ENCODE peak calls at places on chromosomes 7 and 10, in nine cellular contexts. S is spleen; E is tibial artery; O is iris pigment epithelial cell; J is Right ventricle myocardium superior; C is ACHN; I is stimulated activated CD4-positive, alpha-beta T cell treated with anti-CD3 and anti-CD28 coated beads, Interleukin-12 subunit alpha, Interleukin-12 subunit beta, amount 100 ng/mL, for 48 hours; L is H7; U is transverse colon. P is an unnamed sample.

GRCh38 chr7:148515728-148516715 is 74.5 kb upstream of the C7orf33 start:
- DNase-seq in C (no peak), J (no peak), E (no peak), O (no peak), I (no peak), S (no peak), L (no peak), U (no peak), P (no peak)

GRCh38 chr7:71868797-71869196 is 543.3 kb downstream of the CALN1 start:
- DNase-seq in O (peak), I (no peak), S (no peak), J (no peak), E (no peak), C (peak), L (no peak), U (no peak), P (no peak)

GRCh38 chr10:23217471-23217870 is 25.4 kb downstream of the PTF1A start:
- DNase-seq in C (no peak), O (no peak), U (no peak), S (no peak), I (no peak), E (no peak), J (no peak), L (no peak), P (no peak)

GRCh38 chr10:97724341-97724941 is 10.9 kb downstream of the MARVELD1 start:
- DNase-seq in I (no peak), E (no peak), J (no peak), U (peak), S (peak), O (peak), C (no peak), L (no peak), P (no peak)

GRCh38 chr10:3524086-3524960 is 260.7 kb downstream of the KLF6 start:
- DNase-seq in C (no peak), L (no peak), I (no peak), S (no peak), U (no peak), O (peak), J (no peak), E (no peak), P (no peak)

GRCh38 chr10:77925410-77925794 is 1.2 kb downstream of the DLG5 start:
- DNase-seq in L (peak), S (no peak), C (peak), E (peak), O (no peak), U (no peak), I (no peak), J (peak), P (no peak)

GRCh38 chr7:7850150-7850549 is 118.4 kb upstream of the GLCCI1 start:
- DNase-seq in U (no peak), L (no peak), O (no peak), S (no peak), C (no peak), I (no peak), E (no peak), J (no peak), P (no peak)

GRCh38 chr10:11716704-11717103 is 25.5 kb upstream of the ECHDC3 start:
- DNase-seq in S (no peak), U (no peak), O (no peak), J (no peak), I (no peak), C (no peak), E (no peak), L (no peak), P (no peak)

GRCh38 chr7:148697950-148698396 is 730 bp upstream of the CUL1 start:
- DNase-seq in S (no peak), C (peak), O (no peak), E (no peak), J (no peak), L (no peak), U (no peak), I (peak), P (no peak)

GRCh38 chr7:142785841-142786250 is 15.1 kb downstream of the PRSS2 start:
- DNase-seq in J (no peak), L (no peak), E (no peak), C (no peak), S (peak), O (no peak), U (peak), I (peak), P (no peak)

GRCh38 chr7:26292768-26293560 is 1.3 kb downstream of the SNX10 start:
- DNase-seq in E (no peak), O (no peak), J (no peak), U (peak), S (no peak), L (peak), I (no peak), C (peak), P (no peak)

GRCh38 chr10:102394801-102395676 is 466 bp upstream of the NFKB2 start:
- DNase-seq in U (peak), E (peak), L (peak), J (peak), C (peak), S (peak), I (peak), O (peak), P (peak)

GRCh38 chr7:4715385-4715770 is 33.3 kb downstream of the FOXK1 start:
- DNase-seq in O (peak), E (peak), U (peak), I (no peak), C (no peak), S (peak), L (no peak), J (peak), P (peak)

GRCh38 chr10:454860-455259 is 234.6 kb downstream of the DIP2C start:
- DNase-seq in S (no peak), O (peak), C (peak), L (no peak), I (no peak), U (no peak), E (peak), J (peak), P (no peak)

GRCh38 chr7:107220356-107220755 is 51.6 kb downstream of the HBP1 start:
- DNase-seq in I (no peak), L (no peak), S (no peak), U (no peak), C (no peak), J (no peak), E (no peak), O (no peak), P (no peak)

GRCh38 chr10:1244493-1244892 is 188.3 kb downstream of the WDR37 start:
- DNase-seq in O (no peak), J (no peak), U (no peak), C (no peak), E (no peak), L (no peak), I (no peak), S (no peak), P (no peak)

GRCh38 chr7:75756340-75757297 is 15.4 kb downstream of the CCL26 start:
- DNase-seq in I (no peak), O (peak), E (no peak), J (no peak), S (no peak), U (no peak), C (peak), L (peak), P (no peak)

GRCh38 chr7:88224596-88225275 is 4.9 kb upstream of the SRI start:
- DNase-seq in J (no peak), C (peak), I (no peak), E (no peak), O (peak), S (no peak), L (no peak), U (no peak), P (no peak)

GRCh38 chr10:28089467-28089866 is 90.6 kb upstream of the ODAD2 start:
- DNase-seq in J (no peak), I (no peak), O (peak), U (no peak), L (no peak), S (no peak), E (no peak), C (peak), P (no peak)

GRCh38 chr10:16770141-16770540 is 47.1 kb downstream of the RSU1 start:
- DNase-seq in C (no peak), O (no peak), U (no peak), I (no peak), E (no peak), J (no peak), L (no peak), S (no peak), P (no peak)

GRCh38 chr7:100585511-100586265 is at the start of gene LRCH4:
- DNase-seq in J (no peak), S (peak), L (peak), O (no peak), C (peak), I (no peak), E (peak), U (peak), P (peak)